ENCODE peak calls at places on chromosomes 4 and X, in seven cellular contexts. B is IMR-90, P is dorsolateral prefrontal cortex, X is breast epithelium, J is GM12864, H is transverse colon, V is Peyer's patch. C is an unnamed sample.

GRCh38 chr4:109560687-109561452 is 824 bp downstream of the MCUB start:
- DNase-seq in B (peak; percentile 81), P (no peak), X (no peak), J (peak; percentile 81), H (peak; percentile 37), V (peak; percentile 65), C (peak; percentile 73)

GRCh38 chr4:138222041-138222440 is 20.1 kb downstream of the SLC7A11 start:
- DNase-seq in B (peak; percentile 93), P (no peak), X (no peak), J (no peak), H (no peak), V (no peak), C (peak; percentile 90)

GRCh38 chr4:7210818-7211217 is 18.5 kb downstream of the SORCS2 start:
- DNase-seq in B (peak; percentile 87), P (no peak), X (no peak), J (no peak), H (no peak), V (no peak), C (peak; percentile 74)

GRCh38 chrX:47245156-47245555 is 12.3 kb downstream of the USP11 start:
- DNase-seq in B (no peak), P (no peak), X (no peak), J (no peak), H (no peak), V (no peak), C (no peak)

GRCh38 chrX:29241831-29242230 is 654.6 kb downstream of the IL1RAPL1 start:
- DNase-seq in B (peak; percentile 62), P (no peak), X (no peak), J (no peak), H (no peak), V (no peak), C (peak; percentile 6)

GRCh38 chrX:151973851-151974335 is 583 bp downstream of the GABRE start:
- DNase-seq in B (no peak), P (no peak), X (no peak), J (no peak), H (peak; percentile 21), V (no peak), C (no peak)

GRCh38 chr4:6347511-6348045 is 77.9 kb downstream of the WFS1 start:
- DNase-seq in B (no peak), P (no peak), X (no peak), J (no peak), H (no peak), V (no peak), C (no peak)

GRCh38 chrX:74343970-74344622 is 40.1 kb downstream of the ZCCHC13 start:
- DNase-seq in B (peak; percentile 97), P (no peak), X (no peak), J (peak; percentile 26), H (peak; percentile 63), V (peak; percentile 25), C (peak; percentile 93)

GRCh38 chrX:129763666-129764065 is 16.1 kb upstream of the SASH3 start:
- DNase-seq in B (no peak), P (no peak), X (no peak), J (no peak), H (no peak), V (no peak), C (no peak)

GRCh38 chrX:6738518-6739470 is 203.9 kb upstream of the VCX3A start:
- DNase-seq in B (no peak), P (no peak), X (no peak), J (peak; percentile 81), H (peak; percentile 43), V (peak; percentile 81), C (no peak)

GRCh38 chr4:118894034-118894433 is 5.4 kb downstream of the SYNPO2 start:
- DNase-seq in B (no peak), P (no peak), X (no peak), J (no peak), H (no peak), V (no peak), C (no peak)

GRCh38 chr4:38872620-38873019 is 5.0 kb downstream of the FAM114A1 start:
- DNase-seq in B (peak; percentile 77), P (no peak), X (no peak), J (no peak), H (peak; percentile 50), V (no peak), C (peak; percentile 92)

GRCh38 chrX:124347242-124347641 is 879 bp downstream of the SH2D1A start:
- DNase-seq in B (no peak), P (no peak), X (no peak), J (no peak), H (no peak), V (no peak), C (no peak)

GRCh38 chrX:24259544-24260240 is 54.2 kb downstream of the SUPT20HL2 start:
- DNase-seq in B (peak; percentile 80), P (no peak), X (no peak), J (no peak), H (peak; percentile 26), V (no peak), C (peak; percentile 76)

DNA sequence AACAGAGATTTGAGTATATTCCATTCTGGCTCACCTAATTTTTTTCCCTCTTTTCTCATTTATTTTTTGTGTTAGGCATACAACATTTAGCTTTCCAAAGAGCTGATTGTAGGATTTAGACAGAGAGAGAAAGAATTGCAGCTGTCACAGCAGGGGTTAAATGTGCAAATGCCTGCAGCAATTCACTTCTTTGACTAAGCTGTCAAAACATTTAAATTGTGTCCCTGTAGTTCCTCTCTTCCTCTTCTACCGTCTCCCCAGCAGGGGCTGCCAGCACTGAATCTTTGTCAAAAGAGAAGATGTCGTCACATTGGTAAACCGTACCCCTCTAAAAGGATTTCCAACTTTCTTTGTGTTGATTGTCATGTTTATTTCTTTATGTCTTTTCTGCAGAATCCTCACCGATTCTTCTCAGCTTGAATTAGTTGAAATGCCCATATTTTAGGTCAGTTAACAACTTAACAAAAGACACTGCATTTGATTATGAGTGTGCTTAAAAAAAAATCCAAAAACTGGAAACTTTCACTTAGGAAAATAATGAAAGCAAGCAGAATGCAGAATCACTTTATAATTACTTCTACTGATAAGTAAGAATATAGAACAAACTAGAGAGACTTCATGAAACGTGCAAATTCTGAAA is 111.1 kb upstream of the PTPN13 start:
- DNase-seq in B (no peak), P (no peak), X (no peak), J (no peak), H (no peak), V (no peak), C (no peak)
- TF ChIP-seq CTCF in B (peak; percentile 10), P (no peak), X (no peak), J (no peak), H (no peak), V (no peak), C (peak; percentile 13)

GRCh38 chr4:71063711-71064110 is 70.3 kb downstream of the DCK start:
- DNase-seq in B (no peak), P (no peak), X (no peak), J (no peak), H (no peak), V (no peak), C (no peak)

GRCh38 chr4:71064521-71064920 is 71.1 kb downstream of the DCK start:
- DNase-seq in B (no peak), P (no peak), X (no peak), J (no peak), H (no peak), V (no peak), C (no peak)

GRCh38 chr4:71066737-71067716 is 73.6 kb downstream of the DCK start:
- DNase-seq in B (no peak), P (no peak), X (no peak), J (no peak), H (no peak), V (no peak), C (no peak)

GRCh38 chr4:71065991-71066390 is 72.5 kb downstream of the DCK start:
- DNase-seq in B (no peak), P (no peak), X (no peak), J (no peak), H (no peak), V (no peak), C (no peak)

GRCh38 chr4:71062436-71062835 is 69.0 kb downstream of the DCK start:
- DNase-seq in B (no peak), P (no peak), X (no peak), J (no peak), H (no peak), V (no peak), C (no peak)
- TF ChIP-seq CTCF in B (no peak), P (no peak), X (no peak), J (no peak), H (no peak), V (no peak), C (no peak)

GRCh38 chr4:89598602-89599001 is 238.4 kb downstream of the SNCA start:
- DNase-seq in B (peak; percentile 17), P (no peak), X (no peak), J (no peak), H (no peak), V (no peak), C (peak; percentile 13)
- TF ChIP-seq CTCF in B (peak; percentile 19), P (no peak), X (no peak), J (peak; percentile 17), H (no peak), V (peak; percentile 45), C (peak; percentile 28)

GRCh38 chr4:73431813-73432168 is 4.2 kb upstream of the AFP start:
- DNase-seq in B (no peak), P (no peak), X (no peak), J (no peak), H (no peak), V (no peak), C (no peak)

GRCh38 chr4:73433140-73433539 is 2.9 kb upstream of the AFP start:
- DNase-seq in B (no peak), P (no peak), X (no peak), J (no peak), H (no peak), V (no peak), C (no peak)

GRCh38 chr4:73432169-73433000 is 3.6 kb upstream of the AFP start:
- DNase-seq in B (no peak), P (no peak), X (no peak), J (no peak), H (no peak), V (no peak), C (no peak)

GRCh38 chr4:73435984-73436383 is at the start of gene AFP:
- DNase-seq in B (no peak), P (no peak), X (no peak), J (no peak), H (no peak), V (no peak), C (no peak)

DNA sequence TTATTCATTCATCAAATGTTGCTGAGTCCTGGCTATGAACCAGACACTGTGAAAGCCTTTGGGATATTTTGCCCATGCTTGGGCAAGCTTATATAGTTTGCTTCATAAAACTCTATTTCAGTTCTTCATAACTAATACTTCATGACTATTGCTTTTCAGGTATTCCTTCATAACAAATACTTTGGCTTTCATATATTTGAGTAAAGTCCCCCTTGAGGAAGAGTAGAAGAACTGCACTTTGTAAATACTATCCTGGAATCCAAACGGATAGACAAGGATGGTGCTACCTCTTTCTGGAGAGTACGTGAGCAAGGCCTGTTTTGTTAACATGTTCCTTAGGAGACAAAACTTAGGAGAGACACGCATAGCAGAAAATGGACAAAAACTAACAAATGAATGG is 1.7 kb upstream of the AFP start:
- DNase-seq in B (peak; percentile 7), P (no peak), X (no peak), J (no peak), H (no peak), V (no peak), C (peak; percentile 13)
- TF ChIP-seq CTCF in B (peak; percentile 44), P (peak; percentile 42), X (no peak), J (peak; percentile 59), H (no peak), V (peak; percentile 41), C (peak; percentile 65)

C was measured in fibroblast of villous mesenchyme.